ENCODE peak calls at places on chromosomes 3 and 15, in five cellular contexts. P, H, Z, G and C are unnamed samples.

GRCh38 chr3:15038306-15038705 is 26.8 kb downstream of the MRPS25 start:
- DNase-seq in P (no peak), H (peak; percentile 44), Z (no peak), G (no peak), C (no peak)

GRCh38 chr3:171898192-171898591 is 55.0 kb downstream of the TMEM212 start:
- DNase-seq in P (no peak), H (no peak), Z (no peak), G (no peak), C (no peak)

GRCh38 chr3:73061416-73061815 is at the start of gene EBLN2:
- DNase-seq in P (no peak), H (no peak), Z (no peak), G (no peak), C (no peak)

GRCh38 chr15:100975043-100975442 is 55.9 kb downstream of the LRRK1 start:
- DNase-seq in P (no peak), H (no peak), Z (no peak), G (no peak), C (no peak)

GRCh38 chr3:58568572-58569286 is 8.5 kb downstream of the FAM107A start:
- DNase-seq in P (peak; percentile 16), H (peak; percentile 71), Z (peak; percentile 81), G (peak; percentile 60), C (peak; percentile 39)

GRCh38 chr3:179260949-179261765 is 10.2 kb upstream of the KCNMB3 start:
- DNase-seq in P (peak; percentile 45), H (peak; percentile 79), Z (peak; percentile 80), G (peak; percentile 82), C (peak; percentile 60)

GRCh38 chr3:188905991-188906635 is 265.7 kb upstream of the TPRG1 start:
- DNase-seq in P (no peak), H (peak; percentile 3), Z (no peak), G (peak; percentile 77), C (peak; percentile 6)

GRCh38 chr3:124217542-124217941 is 225.6 kb upstream of the ROPN1 start:
- DNase-seq in P (peak; percentile 56), H (peak; percentile 87), Z (peak; percentile 85), G (peak; percentile 68), C (peak; percentile 83)

GRCh38 chr3:167866321-167866720 is 130.8 kb downstream of the SERPINI1 start:
- DNase-seq in P (no peak), H (no peak), Z (no peak), G (no peak), C (no peak)

GRCh38 chr3:14410501-14411165 is 8.2 kb downstream of the SLC6A6 start:
- DNase-seq in P (peak; percentile 79), H (no peak), Z (no peak), G (peak; percentile 38), C (peak; percentile 85)

GRCh38 chr15:83837946-83838571 is 184.1 kb downstream of the ADAMTSL3 start:
- DNase-seq in P (no peak), H (peak; percentile 66), Z (peak; percentile 78), G (peak; percentile 76), C (peak; percentile 40)
- TF ChIP-seq CTCF in P (peak; percentile 46), H (peak; percentile 73), Z (peak; percentile 67), G (peak; percentile 76), C (peak; percentile 37)

DNA sequence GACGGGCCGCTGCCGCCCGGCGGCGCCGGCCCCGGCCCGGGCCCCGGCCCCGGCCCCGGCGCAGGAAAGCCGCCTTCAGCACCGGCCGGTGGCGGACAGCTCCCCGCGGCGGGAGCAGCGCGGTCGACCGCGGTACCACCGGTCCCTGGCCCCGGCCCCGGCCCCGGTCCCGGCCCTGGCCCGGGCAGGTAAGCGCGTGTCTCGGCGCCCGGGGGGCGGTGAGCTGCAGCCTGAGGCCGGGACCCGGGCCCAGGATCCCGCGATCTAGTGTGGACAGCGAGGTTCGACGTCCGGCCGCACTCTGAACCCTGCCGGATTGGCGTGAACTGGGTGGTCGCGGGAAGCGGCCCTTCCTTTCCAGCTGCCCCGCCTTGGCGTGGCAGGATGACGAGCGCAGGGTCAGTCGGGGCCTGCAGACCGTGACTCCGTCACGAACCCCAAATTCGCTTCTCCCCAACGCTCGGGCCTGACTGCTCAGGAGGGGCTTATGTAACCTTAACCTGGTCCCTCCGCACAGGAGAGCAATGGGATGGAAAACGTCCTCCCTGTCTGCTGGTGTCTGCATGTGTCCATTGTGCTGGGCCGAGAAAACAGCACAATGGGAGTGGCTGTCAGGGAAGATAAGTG is 475 bp downstream of the BSN start:
- DNase-seq in P (no peak), H (peak; percentile 92), Z (peak; percentile 65), G (peak; percentile 8), C (peak; percentile 25)
- TF ChIP-seq EZH2 in P (no peak), H (peak; percentile 50), Z (no peak), G (no peak), C (peak; percentile 44)

DNA sequence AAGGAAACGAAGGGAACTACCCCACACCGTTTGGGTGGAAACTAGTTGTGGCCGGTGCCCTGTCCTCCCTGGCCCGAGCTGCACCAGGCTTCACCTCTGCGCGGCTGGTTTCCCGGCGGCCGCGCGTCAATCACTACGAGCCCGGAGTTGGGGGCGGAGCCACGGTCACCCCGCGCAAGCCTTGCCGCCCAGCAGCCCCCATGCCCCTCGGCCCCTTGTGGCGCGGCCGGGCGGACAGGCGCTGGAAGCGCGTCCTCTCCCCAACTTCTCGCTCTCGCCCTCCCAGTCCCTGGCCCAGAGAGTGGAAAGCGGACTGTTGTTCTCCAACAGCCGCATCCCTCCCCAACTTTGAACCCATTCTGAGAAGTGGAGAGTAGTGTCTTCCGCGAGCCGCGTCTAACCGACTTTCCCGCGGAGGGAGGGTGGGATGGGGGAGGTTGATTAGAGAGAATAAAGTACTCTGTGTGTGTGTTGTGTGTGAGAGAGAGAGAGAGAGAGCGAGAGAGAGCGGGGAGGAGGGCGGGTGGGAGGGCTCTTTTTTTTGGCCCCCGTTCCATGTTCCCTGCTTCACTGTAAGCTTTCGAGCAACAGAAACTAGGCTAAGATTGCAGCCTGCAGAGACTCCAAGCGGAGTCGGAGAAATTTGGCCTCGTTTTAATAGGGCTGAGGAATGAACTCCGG is 1.4 kb upstream of the MEIS2 start:
- DNase-seq in P (peak; percentile 74), H (peak; percentile 92), Z (peak; percentile 86), G (peak; percentile 68), C (peak; percentile 74)
- TF ChIP-seq CTCF in P (no peak), H (no peak), Z (no peak), G (no peak), C (no peak)

GRCh38 chr15:52804526-52805081 is 14.5 kb upstream of the ONECUT1 start:
- DNase-seq in P (no peak), H (peak; percentile 57), Z (peak; percentile 93), G (no peak), C (no peak)
- TF ChIP-seq EZH2 in P (no peak), H (no peak), Z (no peak), G (no peak), C (peak; percentile 80)